ENCODE peak calls at places on chromosomes 7 and 10, in seven cellular contexts. O, Z, G, I, A, S and C are unnamed samples.

GRCh38 chr7:102260856-102261255 is 25.8 kb upstream of the SH2B2 start:
- ATAC-seq in O (no peak), Z (no peak), G (no peak), I (no peak), A (peak), S (no peak), C (no peak)

GRCh38 chr10:11469575-11470391 is 141.7 kb downstream of the USP6NL start:
- ATAC-seq in O (no peak), Z (no peak), G (no peak), I (no peak), A (no peak), S (no peak), C (no peak)

GRCh38 chr10:1698185-1698584 is 39.1 kb downstream of the ADARB2 start:
- ATAC-seq in O (no peak), Z (no peak), G (no peak), I (no peak), A (no peak), S (no peak), C (no peak)

GRCh38 chr7:19177269-19177668 is 32.0 kb upstream of the FERD3L start:
- ATAC-seq in O (no peak), Z (no peak), G (no peak), I (no peak), A (no peak), S (no peak), C (no peak)

GRCh38 chr7:99618726-99619125 is 2.0 kb downstream of the ZSCAN25 start:
- ATAC-seq in O (no peak), Z (no peak), G (no peak), I (no peak), A (no peak), S (no peak), C (no peak)

GRCh38 chr7:106050743-106051110 is 61.4 kb downstream of the SYPL1 start:
- ATAC-seq in O (no peak), Z (no peak), G (no peak), I (no peak), A (no peak), S (peak), C (no peak)

GRCh38 chr10:33153968-33154327 is 180.5 kb downstream of the NRP1 start:
- ATAC-seq in O (peak), Z (peak), G (peak), I (peak), A (no peak), S (no peak), C (peak)

GRCh38 chr10:104589871-104590270 is 51.2 kb upstream of the SORCS3 start:
- ATAC-seq in O (no peak), Z (no peak), G (no peak), I (no peak), A (no peak), S (no peak), C (no peak)

GRCh38 chr10:29585488-29585976 is 49.2 kb downstream of the SVIL start:
- ATAC-seq in O (no peak), Z (no peak), G (no peak), I (no peak), A (no peak), S (no peak), C (peak)

GRCh38 chr10:63553031-63553430 is 31.8 kb downstream of the REEP3 start:
- ATAC-seq in O (no peak), Z (no peak), G (no peak), I (no peak), A (no peak), S (peak), C (no peak)

GRCh38 chr7:79211724-79212123 is 241.7 kb downstream of the MAGI2 start:
- ATAC-seq in O (no peak), Z (no peak), G (no peak), I (no peak), A (peak), S (no peak), C (no peak)